ENCODE peak calls at places on chromosomes 16 and 17, in ten cellular contexts. H is progenitor cell of endocrine pancreas; D is aorta; L is A549; X is effector CD4-positive, alpha-beta T cell; P is SJCRH30; S is mucosa of gallbladder; C is AG20443; B is glutamatergic neuron; Q is NCI-H1417. U is an unnamed sample.

GRCh38 chr17:8122391-8122922 is 1.4 kb downstream of the HES7 start:
- DNase-seq in D (no peak), X (no peak), S (no peak), B (peak), L (peak), P (peak), Q (no peak), C (no peak), H (no peak), U (no peak)

GRCh38 chr17:614637-615546 is 99.7 kb downstream of the VPS53 start:
- DNase-seq in P (no peak), D (no peak), H (no peak), L (no peak), Q (no peak), B (no peak), C (peak), S (no peak), X (no peak), U (no peak)

GRCh38 chr16:24717411-24717810 is 12.0 kb upstream of the TNRC6A start:
- DNase-seq in X (no peak), D (no peak), B (no peak), H (no peak), C (peak), S (peak), Q (no peak), L (no peak), P (no peak), U (no peak)

GRCh38 chr17:59388070-59388556 is 56.7 kb downstream of the YPEL2 start:
- DNase-seq in B (no peak), S (no peak), D (no peak), C (no peak), P (no peak), Q (no peak), X (no peak), H (no peak), L (no peak), U (no peak)

GRCh38 chr17:30236297-30236624 is 764 bp upstream of the SLC6A4 start:
- DNase-seq in C (no peak), P (no peak), X (no peak), H (no peak), B (no peak), L (no peak), D (no peak), S (no peak), Q (no peak), U (no peak)

GRCh38 chr16:69179255-69180010 is 7.5 kb upstream of the SNTB2 start:
- DNase-seq in D (peak), B (no peak), C (peak), H (no peak), X (no peak), Q (no peak), S (peak), L (peak), P (peak), U (no peak)

GRCh38 chr17:77827039-77827438 is 131.5 kb upstream of the TNRC6C start:
- DNase-seq in D (no peak), Q (no peak), X (no peak), S (no peak), L (no peak), P (no peak), H (no peak), B (no peak), C (no peak), U (peak)

GRCh38 chr17:28449861-28450260 is 23.6 kb upstream of the SLC13A2 start:
- DNase-seq in H (no peak), S (no peak), B (no peak), P (no peak), C (no peak), Q (no peak), L (no peak), X (no peak), D (no peak), U (no peak)

GRCh38 chr17:57679356-57679755 is 65.7 kb downstream of the CCDC182 start:
- DNase-seq in X (no peak), H (no peak), Q (no peak), S (no peak), D (no peak), B (no peak), L (no peak), P (no peak), C (no peak), U (no peak)

GRCh38 chr17:15269087-15269486 is 4.0 kb upstream of the PMP22 start:
- DNase-seq in X (no peak), Q (no peak), P (no peak), C (no peak), L (no peak), S (no peak), H (no peak), D (no peak), B (no peak), U (no peak)

GRCh38 chr16:6363891-6364607 is 968.6 kb upstream of the RBFOX1 start:
- DNase-seq in D (no peak), H (no peak), C (no peak), Q (no peak), P (no peak), L (no peak), B (no peak), S (no peak), X (no peak), U (no peak)

GRCh38 chr17:66834919-66835454 is at the start of gene CACNG5:
- DNase-seq in B (peak), L (no peak), X (no peak), H (peak), C (peak), P (no peak), D (no peak), S (no peak), Q (peak), U (peak)

GRCh38 chr17:51585514-51586104 is 325.3 kb downstream of the UTP18 start:
- DNase-seq in C (no peak), S (peak), D (no peak), Q (no peak), H (peak), X (no peak), L (peak), P (no peak), B (peak), U (no peak)

GRCh38 chr16:54867302-54867832 is 63.3 kb upstream of the IRX5 start:
- DNase-seq in Q (no peak), P (no peak), L (no peak), X (no peak), B (no peak), C (no peak), D (no peak), H (no peak), S (no peak), U (no peak)

GRCh38 chr17:21539146-21539545 is 153.2 kb upstream of the KCNJ18 start:
- DNase-seq in P (no peak), X (no peak), B (no peak), C (no peak), L (no peak), D (no peak), H (no peak), Q (no peak), S (no peak), U (no peak)

GRCh38 chr16:12971216-12971615 is 69.8 kb downstream of the SHISA9 start:
- DNase-seq in Q (peak), P (peak), X (no peak), H (no peak), B (peak), D (no peak), L (peak), C (no peak), S (peak), U (no peak)

GRCh38 chr16:70694517-70695218 is 8.8 kb upstream of the MTSS2 start:
- DNase-seq in P (no peak), H (no peak), X (no peak), C (no peak), S (no peak), L (no peak), D (no peak), B (no peak), Q (no peak), U (no peak)

U was measured in upper lobe of right lung.